ENCODE peak calls at places on chromosomes 11 and 22, in four cellular contexts. W is brain microvascular endothelial cell, Y is pancreas, E is PC-3. S is an unnamed sample.

GRCh38 chr11:102560555-102561011 is 30.0 kb upstream of the MMP7 start:
- DNase-seq in W (peak; percentile 38), Y (no peak), E (peak; percentile 65), S (peak; percentile 12)

GRCh38 chr11:57248780-57249383 is 11.8 kb upstream of the APLNR start:
- DNase-seq in E (peak; percentile 69), Y (peak; percentile 61), W (peak; percentile 77), S (no peak)

GRCh38 chr11:59114344-59114743 is 7.3 kb downstream of the FAM111B start:
- DNase-seq in W (no peak), Y (no peak), E (no peak), S (no peak)

GRCh38 chr11:19493446-19493845 is 219.2 kb upstream of the NAV2 start:
- DNase-seq in E (no peak), W (no peak), Y (no peak), S (no peak)

GRCh38 chr11:45930031-45930794 is 7.8 kb downstream of the LARGE2 start:
- DNase-seq in E (peak; percentile 7), Y (peak; percentile 87), W (no peak), S (no peak)

GRCh38 chr11:2807276-2807681 is 78.3 kb downstream of the CDKN1C start:
- DNase-seq in Y (peak; percentile 88), W (no peak), E (peak; percentile 39), S (no peak)

GRCh38 chr11:57116654-57117053 is 65.1 kb upstream of the LRRC55 start:
- DNase-seq in E (peak; percentile 69), Y (no peak), W (peak; percentile 67), S (peak; percentile 3)

GRCh38 chr22:43849731-43850130 is 12.6 kb downstream of the SULT4A1 start:
- DNase-seq in W (no peak), Y (no peak), E (no peak), S (no peak)

GRCh38 chr22:21029486-21030025 is 2.8 kb downstream of the SLC7A4 start:
- DNase-seq in Y (peak; percentile 27), W (no peak), E (no peak), S (no peak)

GRCh38 chr11:46342237-46342636 is 5.0 kb upstream of the DGKZ start:
- DNase-seq in Y (no peak), W (no peak), E (no peak), S (no peak)

DNA sequence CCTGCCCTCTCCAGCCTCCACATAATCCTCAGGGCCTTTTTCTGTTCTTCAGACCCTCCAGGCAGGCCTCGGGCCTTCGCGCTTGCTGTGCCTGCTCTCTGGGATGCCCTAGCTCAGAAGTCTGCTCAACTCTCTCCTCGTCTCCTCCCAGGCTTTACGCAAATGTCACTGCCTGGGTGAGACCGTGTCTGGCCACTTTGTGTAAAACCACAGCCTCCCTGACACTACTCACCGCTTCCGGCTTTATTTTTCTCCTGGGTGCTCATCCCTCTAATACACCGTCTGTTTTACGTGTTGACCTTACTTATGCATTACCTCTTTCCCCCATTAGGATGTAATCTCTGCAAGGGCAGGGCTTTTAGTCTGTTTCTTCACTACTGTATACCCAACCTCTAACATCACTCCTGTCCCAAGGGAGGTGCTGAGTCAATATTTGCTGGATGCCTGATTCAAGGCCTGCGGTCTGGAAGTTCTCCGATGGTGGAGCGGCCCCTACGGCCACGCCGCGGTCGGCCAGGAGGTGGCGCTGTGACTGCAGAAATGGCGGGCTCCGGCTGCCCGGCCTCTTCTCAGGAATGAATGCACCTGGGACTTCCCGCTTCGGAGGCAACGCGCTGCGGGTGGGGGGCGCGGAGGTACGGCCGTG is 58.2 kb upstream of the THY1 start:
- DNase-seq in W (peak; percentile 98), E (peak; percentile 99), Y (peak; percentile 92), S (peak; percentile 90)
- H3K4me3 ChIP-seq in W (no peak overlapping the region), E (no peak overlapping the region), Y (no peak overlapping the region), S (no peak overlapping the region)

GRCh38 chr11:92527467-92527866 is 302.8 kb downstream of the FAT3 start:
- DNase-seq in Y (no peak), W (no peak), E (no peak), S (no peak)

GRCh38 chr11:92531051-92531747 is 306.6 kb downstream of the FAT3 start:
- DNase-seq in Y (no peak), E (no peak), W (no peak), S (no peak)

GRCh38 chr11:92528051-92528450 is 303.4 kb downstream of the FAT3 start:
- DNase-seq in E (peak; percentile 9), Y (no peak), W (peak; percentile 68), S (peak; percentile 53)
- H3K4me3 ChIP-seq in E (no peak overlapping the region), Y (no peak overlapping the region), W (no peak overlapping the region), S (no peak overlapping the region)

GRCh38 chr11:111733009-111733408 is 33.2 kb downstream of the PPP2R1B start:
- DNase-seq in Y (no peak), E (no peak), W (peak; percentile 76), S (no peak)

GRCh38 chr11:111734383-111735261 is 31.6 kb downstream of the PPP2R1B start:
- DNase-seq in E (no peak), W (no peak), Y (no peak), S (no peak)

GRCh38 chr11:111735262-111736116 is 30.7 kb downstream of the PPP2R1B start:
- DNase-seq in W (peak; percentile 98), E (peak; percentile 99), Y (peak; percentile 78), S (peak; percentile 93)

GRCh38 chr11:111731839-111732238 is 34.4 kb downstream of the PPP2R1B start:
- DNase-seq in W (no peak), E (no peak), Y (no peak), S (no peak)

GRCh38 chr11:111733655-111734088 is 32.5 kb downstream of the PPP2R1B start:
- DNase-seq in Y (peak; percentile 80), W (no peak), E (no peak), S (no peak)
- H3K4me3 ChIP-seq in Y (no peak overlapping the region), W (no peak overlapping the region), E (no peak overlapping the region), S (no peak overlapping the region)

GRCh38 chr11:14334193-14334592 is 24.8 kb downstream of the RRAS2 start:
- DNase-seq in E (no peak), Y (no peak), W (no peak), S (no peak)
- H3K4me3 ChIP-seq in E (no peak overlapping the region), Y (no peak overlapping the region), W (no peak overlapping the region), S (no peak overlapping the region)

DNA sequence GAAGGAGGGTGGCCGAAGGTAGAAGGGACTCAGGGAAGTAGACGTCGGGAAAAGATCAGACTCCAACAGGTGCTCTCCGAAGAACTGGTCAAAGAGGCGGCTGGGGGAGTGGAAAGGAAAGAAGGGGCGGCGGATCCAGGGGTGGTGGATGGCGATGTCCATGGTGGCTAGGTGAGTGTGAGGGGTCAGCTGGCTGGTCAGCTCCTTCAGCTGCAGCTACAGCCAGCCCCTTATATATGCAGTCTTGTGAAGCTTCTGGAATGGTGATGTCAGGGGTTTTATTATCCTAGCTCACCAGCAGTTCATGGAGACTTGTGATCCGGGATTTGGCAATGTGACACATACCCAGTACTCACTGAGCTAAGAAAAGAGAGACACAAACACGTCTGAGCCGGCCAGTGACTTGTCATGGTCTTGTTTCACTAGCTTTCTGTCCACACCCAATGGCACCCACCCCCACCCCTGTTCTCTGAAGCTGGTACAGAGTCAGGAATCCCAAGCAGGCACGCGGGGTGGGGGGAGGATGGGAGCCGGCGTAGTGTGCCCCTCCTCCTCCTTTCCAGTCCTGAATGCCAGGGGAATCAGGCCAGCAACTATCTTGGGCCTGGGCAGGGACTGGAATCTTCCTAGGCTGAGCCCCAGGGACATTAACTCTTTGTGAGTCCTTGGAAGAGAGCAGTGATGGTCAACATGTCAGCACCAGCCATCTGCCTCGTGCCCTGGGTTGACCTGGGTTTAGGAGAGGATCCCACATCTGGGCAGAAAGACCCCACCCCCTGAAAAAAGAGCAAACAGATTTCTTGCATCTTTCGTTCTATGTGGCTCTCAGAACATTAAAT is at the start of gene CRYAB:
- DNase-seq in Y (peak; percentile 67), W (peak; percentile 71), E (peak; percentile 61), S (peak; percentile 95)
- H3K4me3 ChIP-seq in Y (peak within 1 kb of the TSS; percentile 20), W (peak within 1 kb of the TSS; percentile 24), E (no peak within 1 kb of the TSS), S (peak within 1 kb of the TSS; percentile 50)

GRCh38 chr11:119337581-119338317 is 2.9 kb downstream of the C1QTNF5 start:
- DNase-seq in E (no peak), Y (no peak), W (no peak), S (no peak)
- H3K4me3 ChIP-seq in E (peak overlapping the region; percentile 1), Y (no peak overlapping the region), W (peak overlapping the region; percentile 20), S (peak overlapping the region; percentile 40)

GRCh38 chr22:28112548-28113043 is 193.5 kb upstream of the PITPNB start:
- DNase-seq in E (peak; percentile 53), Y (no peak), W (peak; percentile 45), S (no peak)
- H3K4me3 ChIP-seq in E (no peak overlapping the region), Y (no peak overlapping the region), W (no peak overlapping the region), S (no peak overlapping the region)

GRCh38 chr22:37663521-37664140 is 5.1 kb downstream of the PDXP start:
- DNase-seq in W (peak; percentile 40), Y (no peak), E (no peak), S (no peak)

GRCh38 chr22:37661160-37661924 is 2.8 kb downstream of the PDXP start:
- DNase-seq in Y (no peak), E (peak; percentile 35), W (peak; percentile 60), S (no peak)

GRCh38 chr22:37659897-37660708 is 1.6 kb downstream of the PDXP start:
- DNase-seq in Y (no peak), E (no peak), W (no peak), S (no peak)

GRCh38 chr22:37660709-37661045 is 2.2 kb downstream of the PDXP start:
- DNase-seq in E (no peak), Y (no peak), W (no peak), S (no peak)

GRCh38 chr22:37662039-37662438 is 3.5 kb downstream of the PDXP start:
- DNase-seq in W (no peak), Y (no peak), E (no peak), S (no peak)
- H3K4me3 ChIP-seq in W (no peak overlapping the region), Y (no peak overlapping the region), E (no peak overlapping the region), S (no peak overlapping the region)

DNA sequence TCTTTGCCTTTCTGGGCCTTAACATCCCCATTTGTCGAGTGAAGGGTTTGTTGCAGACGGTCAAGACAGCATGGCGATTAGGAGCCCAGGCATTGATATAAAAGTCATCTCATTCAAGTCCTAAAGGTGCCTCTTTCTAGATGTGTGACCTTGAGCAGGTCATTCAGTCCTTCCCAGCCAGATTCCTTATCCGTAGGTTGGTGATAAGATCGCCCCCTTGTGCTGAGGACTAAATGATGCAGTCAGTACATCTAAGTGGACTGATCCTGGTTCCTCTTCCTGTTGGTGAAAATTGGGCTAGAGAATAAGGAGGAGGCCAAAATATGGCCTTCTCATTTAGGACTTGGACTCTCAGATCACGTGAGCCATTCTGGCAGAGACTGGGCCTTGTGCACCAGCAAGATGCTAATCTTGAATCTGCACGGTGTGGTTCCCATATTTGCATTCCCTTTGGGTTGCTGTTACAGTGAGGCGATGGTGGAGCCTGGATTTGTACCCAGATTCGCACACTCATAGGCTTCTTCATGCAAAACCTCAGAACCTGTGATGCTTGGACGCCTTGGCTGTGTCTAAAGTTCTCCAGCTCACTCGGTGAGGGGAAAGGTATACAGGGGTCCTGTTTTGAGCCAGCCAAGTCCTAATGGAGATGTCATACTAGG is 156.8 kb downstream of the MYO18B start:
- DNase-seq in E (no peak), W (no peak), Y (no peak), S (no peak)
- H3K4me3 ChIP-seq in E (no peak overlapping the region), W (no peak overlapping the region), Y (no peak overlapping the region), S (no peak overlapping the region)